ENCODE peak calls at places on chromosome 6, in five cellular contexts. Z is hypothalamus; P is kidney tubule cell; J is activated CD4-positive, alpha-beta T cell treated with anti-CD3 and anti-CD28 coated beads, Interleukin-2, amount 50 U/mL, for 48 hours; Q is COR-L47. N is an unnamed sample.

GRCh38 chr6:41859356-41859755 is 35.8 kb downstream of the USP49 start:
- DNase-seq in Z (no peak), P (no peak), J (no peak), Q (no peak), N (no peak)

GRCh38 chr6:73694711-73695411 is 1.1 kb upstream of the CD109 start:
- DNase-seq in Z (peak), P (peak), J (peak), Q (no peak), N (peak)

GRCh38 chr6:14165091-14165490 is 47.5 kb downstream of the CD83 start:
- DNase-seq in Z (no peak), P (peak), J (no peak), Q (no peak), N (no peak)

GRCh38 chr6:167968091-167968490 is 29.4 kb upstream of the KIF25 start:
- DNase-seq in Z (no peak), P (peak), J (peak), Q (no peak), N (peak)

GRCh38 chr6:42075159-42075838 is 25.0 kb downstream of the TAF8 start:
- DNase-seq in Z (peak), P (peak), J (peak), Q (peak), N (peak)

GRCh38 chr6:53691667-53692133 is 26.1 kb upstream of the KLHL31 start:
- DNase-seq in Z (no peak), P (no peak), J (no peak), Q (no peak), N (no peak)

GRCh38 chr6:33080127-33081089 is 4.6 kb downstream of the HLA-DPB1 start:
- DNase-seq in Z (peak), P (peak), J (no peak), Q (no peak), N (no peak)

GRCh38 chr6:89711801-89712200 is 73.3 kb upstream of the LYRM2 start:
- DNase-seq in Z (no peak), P (peak), J (no peak), Q (no peak), N (no peak)

GRCh38 chr6:125307150-125307838 is 5.5 kb upstream of the HDDC2 start:
- DNase-seq in Z (no peak), P (peak), J (no peak), Q (no peak), N (no peak)

GRCh38 chr6:68728124-68728523 is 93.0 kb downstream of the ADGRB3 start:
- DNase-seq in Z (no peak), P (no peak), J (no peak), Q (no peak), N (no peak)

GRCh38 chr6:139597781-139598368 is 223.4 kb upstream of the CITED2 start:
- DNase-seq in Z (peak), P (peak), J (no peak), Q (no peak), N (no peak)

GRCh38 chr6:102686461-102686860 is 1293.0 kb downstream of the GRIK2 start:
- DNase-seq in Z (no peak), P (no peak), J (no peak), Q (no peak), N (no peak)

GRCh38 chr6:7145269-7146078 is 37.7 kb downstream of the RREB1 start:
- DNase-seq in Z (no peak), P (peak), J (no peak), Q (no peak), N (no peak)

GRCh38 chr6:80143312-80143960 is 37.0 kb downstream of the BCKDHB start:
- DNase-seq in Z (peak), P (peak), J (no peak), Q (peak), N (no peak)

GRCh38 chr6:112984899-112985298 is 637.8 kb downstream of the RFPL4B start:
- DNase-seq in Z (no peak), P (no peak), J (no peak), Q (no peak), N (no peak)

GRCh38 chr6:20838113-20838512 is 303.9 kb downstream of the CDKAL1 start:
- DNase-seq in Z (no peak), P (no peak), J (no peak), Q (no peak), N (no peak)

GRCh38 chr6:64224819-64225218 is 589.2 kb downstream of the PHF3 start:
- DNase-seq in Z (no peak), P (no peak), J (no peak), Q (no peak), N (no peak)

GRCh38 chr6:136249336-136249735 is 775 bp downstream of the MTFR2 start:
- DNase-seq in Z (no peak), P (no peak), J (no peak), Q (no peak), N (peak)

GRCh38 chr6:41503841-41504525 is 42.2 kb upstream of the FOXP4 start:
- DNase-seq in Z (peak), P (peak), J (peak), Q (no peak), N (peak)

GRCh38 chr6:80163754-80164187 is 57.3 kb downstream of the BCKDHB start:
- DNase-seq in Z (no peak), P (peak), J (no peak), Q (no peak), N (no peak)

GRCh38 chr6:157665172-157665571 is 157.9 kb upstream of the SNX9 start:
- DNase-seq in Z (no peak), P (no peak), J (no peak), Q (no peak), N (no peak)